ENCODE peak calls at places on chromosomes 5 and 9, in ten cellular contexts. Q is AG08395; T is AG10803; K is activated CD8-positive, alpha-beta memory T cell treated with anti-CD3 and anti-CD28 coated beads for 48 hours; I is EH; R is NCI-H146; A is H9; S is HT1080; F is stimulated activated CD4-positive, alpha-beta T cell treated with anti-CD3 and anti-CD28 coated beads, Interleukin-2, amount 100 ng/mL, for 48 hours; W is left lung. L is an unnamed sample.

GRCh38 chr9:5269249-5269715 is 35.2 kb downstream of the RLN2 start:
- DNase-seq in Q (peak; percentile 40), T (peak; percentile 63), K (no peak), I (peak; percentile 76), R (no peak), A (no peak), S (peak; percentile 97), F (no peak), W (no peak), L (no peak)

GRCh38 chr9:32218100-32218767 is 166.2 kb upstream of the ACO1 start:
- DNase-seq in Q (no peak), T (no peak), K (no peak), I (no peak), R (no peak), A (no peak), S (no peak), F (no peak), W (no peak), L (no peak)

GRCh38 chr9:120890415-120891254 is 13.6 kb upstream of the PHF19 start:
- DNase-seq in Q (peak; percentile 32), T (no peak), K (no peak), I (peak; percentile 30), R (no peak), A (no peak), S (no peak), F (no peak), W (no peak), L (no peak)

GRCh38 chr5:96140496-96140895 is 178.8 kb upstream of the ELL2 start:
- DNase-seq in Q (no peak), T (no peak), K (no peak), I (no peak), R (no peak), A (no peak), S (no peak), F (no peak), W (no peak), L (no peak)

GRCh38 chr5:129921204-129921603 is 16.9 kb downstream of the CHSY3 start:
- DNase-seq in Q (no peak), T (no peak), K (no peak), I (no peak), R (no peak), A (no peak), S (no peak), F (no peak), W (no peak), L (no peak)

GRCh38 chr5:65356274-65356673 is 125.4 kb downstream of the ADAMTS6 start:
- DNase-seq in Q (no peak), T (no peak), K (no peak), I (no peak), R (no peak), A (no peak), S (no peak), F (no peak), W (no peak), L (no peak)

GRCh38 chr5:127518319-127518621 is 830 bp downstream of the PRRC1 start:
- DNase-seq in Q (no peak), T (peak; percentile 66), K (no peak), I (no peak), R (no peak), A (no peak), S (no peak), F (no peak), W (no peak), L (no peak)

GRCh38 chr9:79670269-79670961 is 98.7 kb downstream of the TLE4 start:
- DNase-seq in Q (no peak), T (no peak), K (no peak), I (peak; percentile 37), R (no peak), A (no peak), S (no peak), F (no peak), W (no peak), L (no peak)

GRCh38 chr5:128346038-128346437 is 192.0 kb downstream of the FBN2 start:
- DNase-seq in Q (no peak), T (no peak), K (no peak), I (no peak), R (no peak), A (no peak), S (no peak), F (no peak), W (no peak), L (no peak)

L was measured in NCI-H748 treated with DMSO at 0.1 percent for 48 hours.